ENCODE peak calls at places on chromosome 22, in six cellular contexts. H, L, E, V, O and J are unnamed samples.

GRCh38 chr22:19998232-19998951 is 18.2 kb downstream of the ARVCF start:
- DNase-seq in H (no peak), L (peak; percentile 47), E (no peak), V (no peak), O (no peak), J (no peak)

GRCh38 chr22:39995346-39996252 is 845 bp downstream of the FAM83F start:
- DNase-seq in H (no peak), L (peak; percentile 35), E (no peak), V (no peak), O (no peak), J (no peak)

GRCh38 chr22:28398355-28398754 is 281.3 kb downstream of the TTC28 start:
- DNase-seq in H (no peak), L (no peak), E (no peak), V (no peak), O (no peak), J (no peak)

GRCh38 chr22:42791721-42792452 is 65.2 kb downstream of the ARFGAP3 start:
- DNase-seq in H (no peak), L (no peak), E (no peak), V (no peak), O (no peak), J (no peak)

GRCh38 chr22:43297246-43298061 is 45.7 kb downstream of the SCUBE1 start:
- DNase-seq in H (no peak), L (no peak), E (no peak), V (no peak), O (no peak), J (no peak)

GRCh38 chr22:10961043-10961860 is 4566.7 kb upstream of the OR11H1 start:
- DNase-seq in H (no peak), L (no peak), E (no peak), V (no peak), O (no peak), J (no peak)

GRCh38 chr22:41638748-41639147 is 17.7 kb downstream of the XRCC6 start:
- DNase-seq in H (no peak), L (no peak), E (no peak), V (no peak), O (no peak), J (no peak)

GRCh38 chr22:47151490-47151889 is 389.0 kb downstream of the TBC1D22A start:
- DNase-seq in H (no peak), L (peak; percentile 22), E (no peak), V (no peak), O (peak; percentile 46), J (peak; percentile 44)

GRCh38 chr22:38850941-38851849 is 7.4 kb upstream of the NPTXR start:
- DNase-seq in H (no peak), L (no peak), E (no peak), V (no peak), O (peak; percentile 70), J (peak; percentile 72)

GRCh38 chr22:41229730-41230398 is 10.9 kb downstream of the CHADL start:
- DNase-seq in H (no peak), L (no peak), E (no peak), V (no peak), O (no peak), J (no peak)

GRCh38 chr22:20437253-20438065 is at the start of gene SCARF2:
- DNase-seq in H (peak; percentile 56), L (peak; percentile 79), E (no peak), V (no peak), O (peak; percentile 69), J (peak; percentile 62)

GRCh38 chr22:48890693-48891554 is 936.7 kb downstream of the BRD1 start:
- DNase-seq in H (no peak), L (no peak), E (no peak), V (no peak), O (no peak), J (no peak)

GRCh38 chr22:19117111-19117512 is 5.1 kb downstream of the DGCR2 start:
- DNase-seq in H (no peak), L (no peak), E (no peak), V (no peak), O (no peak), J (no peak)

GRCh38 chr22:46958649-46959048 is 196.2 kb downstream of the TBC1D22A start:
- DNase-seq in H (no peak), L (no peak), E (no peak), V (no peak), O (no peak), J (no peak)

GRCh38 chr22:27996981-27997380 is 77.9 kb upstream of the PITPNB start:
- DNase-seq in H (no peak), L (no peak), E (no peak), V (no peak), O (no peak), J (no peak)

GRCh38 chr22:23579870-23580585 is at the start of gene IGLL1:
- DNase-seq in H (no peak), L (no peak), E (no peak), V (no peak), O (no peak), J (no peak)

GRCh38 chr22:34129691-34130486 is 209.6 kb upstream of the LARGE1 start:
- DNase-seq in H (no peak), L (no peak), E (no peak), V (no peak), O (no peak), J (no peak)

GRCh38 chr22:17695986-17696385 is 57.4 kb downstream of the BCL2L13 start:
- DNase-seq in H (no peak), L (no peak), E (peak; percentile 35), V (no peak), O (no peak), J (no peak)

GRCh38 chr22:39241632-39242388 is 3.0 kb downstream of the PDGFB start:
- DNase-seq in H (no peak), L (no peak), E (no peak), V (no peak), O (no peak), J (no peak)

GRCh38 chr22:48700566-48701295 is 1126.9 kb downstream of the BRD1 start:
- DNase-seq in H (no peak), L (no peak), E (no peak), V (no peak), O (no peak), J (no peak)

GRCh38 chr22:44827666-44828065 is 75.3 kb downstream of the ARHGAP8 start:
- DNase-seq in H (no peak), L (no peak), E (no peak), V (no peak), O (no peak), J (no peak)

GRCh38 chr22:42177891-42178336 is 47.3 kb upstream of the CYP2D6 start:
- DNase-seq in H (no peak), L (peak; percentile 28), E (no peak), V (no peak), O (no peak), J (no peak)

GRCh38 chr22:48605856-48606255 is 1221.8 kb downstream of the BRD1 start:
- DNase-seq in H (no peak), L (peak; percentile 30), E (no peak), V (no peak), O (no peak), J (no peak)

GRCh38 chr22:20057596-20058268 is 22.3 kb upstream of the DGCR8 start:
- DNase-seq in H (no peak), L (no peak), E (no peak), V (no peak), O (no peak), J (no peak)

GRCh38 chr22:39686776-39687525 is 116.4 kb downstream of the CACNA1I start:
- DNase-seq in H (no peak), L (no peak), E (no peak), V (no peak), O (no peak), J (no peak)

DNA sequence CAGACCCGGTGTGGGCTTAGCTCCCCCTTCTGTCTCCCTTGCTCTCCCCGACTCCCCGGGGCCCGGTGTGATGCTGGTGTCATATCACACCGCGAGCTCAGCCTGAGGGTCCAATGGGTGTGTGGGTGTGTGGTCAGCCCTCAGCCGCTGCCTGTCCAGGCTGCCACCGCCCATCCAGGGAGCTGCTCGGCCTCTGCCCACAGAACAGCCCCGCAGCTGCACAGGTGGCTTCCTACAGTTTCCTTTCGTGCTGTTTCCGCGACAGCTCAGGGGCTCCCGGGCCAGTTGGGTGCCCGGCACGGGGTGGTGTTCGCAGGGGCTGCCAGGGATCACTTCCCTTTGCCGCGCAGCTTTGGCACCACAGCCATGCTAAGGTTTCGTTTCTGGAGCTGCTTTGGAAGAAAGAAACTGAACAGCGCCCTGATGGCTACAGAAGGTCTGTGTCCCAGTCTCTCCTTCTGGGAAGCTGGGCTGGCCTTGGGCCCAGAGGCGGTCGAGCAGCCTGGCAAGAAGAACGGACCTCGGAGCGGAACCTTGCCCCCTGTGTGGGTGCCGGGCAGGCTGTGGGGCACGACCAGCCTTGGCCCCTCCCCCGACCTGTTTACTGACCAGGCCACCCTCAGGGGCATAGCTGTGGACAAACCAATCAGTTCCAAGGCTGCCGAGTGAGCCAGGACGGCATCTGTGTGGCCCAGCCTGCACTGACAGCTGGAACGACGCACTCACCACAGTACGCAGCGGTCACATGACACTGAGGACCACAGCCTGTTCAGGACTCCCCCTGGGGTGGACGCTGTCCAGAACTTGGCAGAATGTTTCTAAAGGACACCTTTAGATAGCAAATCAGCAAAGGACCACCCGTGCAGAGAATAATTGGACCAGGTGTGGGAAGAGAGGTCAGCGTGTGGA is 7.0 kb downstream of the PIM3 start:
- DNase-seq in H (no peak), L (no peak), E (no peak), V (no peak), O (peak; percentile 42), J (no peak)
- H3K4me3 ChIP-seq in H (no peak overlapping the region), L (no peak overlapping the region), E (peak overlapping the region; percentile 8), V (no peak overlapping the region), O (no peak overlapping the region), J (no peak overlapping the region)

GRCh38 chr22:30601464-30601863 is 5.5 kb upstream of the TCN2 start:
- DNase-seq in H (no peak), L (no peak), E (no peak), V (no peak), O (no peak), J (no peak)
- H4K8ac ChIP-seq in H (no peak overlapping the region), L (no peak overlapping the region), E (no peak overlapping the region), V (no peak overlapping the region), O (no peak overlapping the region), J (no peak overlapping the region)

GRCh38 chr22:36329217-36330078 is 58.3 kb downstream of the MYH9 start:
- DNase-seq in H (peak; percentile 84), L (peak; percentile 100), E (peak; percentile 98), V (peak; percentile 94), O (peak; percentile 97), J (peak; percentile 97)
- H3K4me3 ChIP-seq in H (peak overlapping the region; percentile 3), L (no peak overlapping the region), E (no peak overlapping the region), V (peak overlapping the region; percentile 3), O (no peak overlapping the region), J (no peak overlapping the region)

DNA sequence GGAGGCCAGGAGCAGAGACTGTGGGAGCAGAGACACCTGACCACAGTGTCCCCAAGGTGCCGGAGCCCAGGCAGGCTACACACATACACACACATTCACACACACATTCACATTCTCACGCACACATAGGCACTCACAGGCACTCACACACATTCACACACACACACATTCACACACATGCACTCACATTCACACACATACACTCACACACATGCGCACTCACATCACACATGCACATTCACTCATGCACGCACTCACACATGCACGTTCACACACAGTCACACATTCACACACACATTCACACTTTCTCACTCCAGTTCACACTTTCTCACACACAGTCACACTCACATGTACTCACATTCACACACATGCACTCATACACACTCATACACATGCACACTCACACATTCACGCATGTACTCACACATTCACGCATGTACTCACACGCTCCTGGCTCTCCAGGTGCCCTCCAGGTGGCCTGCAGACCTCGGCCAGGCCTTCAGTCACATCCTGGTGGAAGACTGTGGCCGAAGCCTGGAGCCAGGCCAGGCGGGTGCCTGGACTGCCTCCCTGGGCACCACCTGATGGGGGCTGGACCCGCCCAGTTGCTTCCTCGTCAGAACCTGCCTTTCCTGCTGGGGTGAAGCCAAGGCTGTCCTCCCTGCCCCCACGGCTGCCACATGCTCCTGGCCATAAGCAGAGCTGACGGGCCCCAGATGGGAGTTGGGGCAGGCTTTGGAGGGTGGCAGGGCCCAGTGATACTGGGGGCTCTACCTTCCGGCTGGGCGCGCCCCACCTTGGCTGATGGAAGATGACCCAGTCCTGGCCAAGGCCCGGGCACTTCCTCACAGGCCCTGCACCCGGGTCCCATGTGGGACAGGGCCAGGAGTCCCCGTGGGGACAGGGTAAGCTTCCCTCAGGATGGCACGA is 89.5 kb downstream of the WNT7B start:
- DNase-seq in H (no peak), L (no peak), E (no peak), V (no peak), O (no peak), J (no peak)
- H4K8ac ChIP-seq in H (no peak overlapping the region), L (no peak overlapping the region), E (no peak overlapping the region), V (no peak overlapping the region), O (no peak overlapping the region), J (no peak overlapping the region)